ENCODE peak calls at places on chromosomes 13 and 19, in eight cellular contexts. R is spleen; A is colonic mucosa; C is ovary; J is OCI-LY7; X is IMR-90; G is naive thymus-derived CD4-positive, alpha-beta T cell; Y is pancreas. H is an unnamed sample. For H3K36me3, the result is how much of the 10 kb centered on the place peaks cover.

GRCh38 chr19:45424191-45425058 is 708 bp upstream of the ERCC1 start:
- DNase-seq in J (peak), X (peak), A (peak), G (no peak), Y (peak), C (peak), R (peak), H (no peak)

GRCh38 chr13:114237415-114238112 is 2.9 kb downstream of the CDC16 start:
- DNase-seq in X (no peak), J (no peak), C (no peak), R (no peak), G (no peak), A (no peak), Y (no peak), H (no peak)

GRCh38 chr19:21087871-21088270 is 5.9 kb downstream of the ZNF714 start:
- DNase-seq in Y (no peak), A (no peak), R (no peak), G (no peak), J (no peak), X (no peak), C (no peak), H (no peak)

GRCh38 chr13:106496072-106496997 is 39.1 kb downstream of the EFNB2 start:
- DNase-seq in A (no peak), J (no peak), C (no peak), X (no peak), G (no peak), Y (no peak), R (no peak), H (no peak)

GRCh38 chr19:3830841-3831589 is 37.8 kb downstream of the ZFR2 start:
- DNase-seq in G (no peak), Y (no peak), R (no peak), A (no peak), C (no peak), J (no peak), X (no peak), H (no peak)

GRCh38 chr13:78192721-78193120 is 274.1 kb upstream of the EDNRB start:
- DNase-seq in G (no peak), C (no peak), X (peak), J (no peak), A (no peak), Y (no peak), R (no peak), H (no peak)

GRCh38 chr13:63345835-63346234 is 1930.2 kb upstream of the PCDH20 start:
- DNase-seq in X (no peak), C (no peak), J (no peak), Y (no peak), A (no peak), R (no peak), G (no peak), H (no peak)

GRCh38 chr19:6738726-6739389 is 622 bp upstream of the TRIP10 start:
- DNase-seq in G (no peak), A (peak), R (peak), J (peak), Y (peak), X (peak), C (peak), H (peak)

GRCh38 chr19:56092685-56093631 is 28.1 kb downstream of the ZNF787 start:
- DNase-seq in R (no peak), A (peak), X (no peak), Y (no peak), G (no peak), J (no peak), C (no peak), H (no peak)

GRCh38 chr13:80348308-80348707 is 7.4 kb upstream of the SPRY2 start:
- DNase-seq in Y (no peak), G (no peak), X (no peak), C (no peak), A (no peak), R (no peak), J (no peak), H (no peak)

GRCh38 chr19:54560881-54561385 is 12.7 kb upstream of the LILRA2 start:
- DNase-seq in R (no peak), X (no peak), Y (no peak), G (no peak), J (no peak), C (no peak), A (no peak), H (no peak)

GRCh38 chr13:98461525-98462240 is 115.2 kb downstream of the STK24 start:
- DNase-seq in X (no peak), A (no peak), J (no peak), G (no peak), C (no peak), R (no peak), Y (no peak), H (no peak)

GRCh38 chr19:42573642-42574041 is 21.1 kb downstream of the CEACAM8 start:
- DNase-seq in C (no peak), G (no peak), Y (no peak), X (no peak), J (no peak), A (no peak), R (no peak), H (no peak)

GRCh38 chr19:5839312-5840017 is at the start of gene FUT6:
- DNase-seq in X (no peak), J (no peak), R (no peak), C (no peak), A (peak), Y (no peak), G (no peak), H (no peak)

GRCh38 chr13:30666113-30666512 is 48.4 kb downstream of the USPL1 start:
- DNase-seq in R (no peak), X (no peak), Y (no peak), J (no peak), C (no peak), A (no peak), G (no peak), H (no peak)

GRCh38 chr13:37001921-37002250 is 1.3 kb downstream of the EXOSC8 start:
- DNase-seq in A (no peak), G (no peak), J (peak), X (no peak), R (no peak), C (no peak), Y (no peak), H (no peak)

DNA sequence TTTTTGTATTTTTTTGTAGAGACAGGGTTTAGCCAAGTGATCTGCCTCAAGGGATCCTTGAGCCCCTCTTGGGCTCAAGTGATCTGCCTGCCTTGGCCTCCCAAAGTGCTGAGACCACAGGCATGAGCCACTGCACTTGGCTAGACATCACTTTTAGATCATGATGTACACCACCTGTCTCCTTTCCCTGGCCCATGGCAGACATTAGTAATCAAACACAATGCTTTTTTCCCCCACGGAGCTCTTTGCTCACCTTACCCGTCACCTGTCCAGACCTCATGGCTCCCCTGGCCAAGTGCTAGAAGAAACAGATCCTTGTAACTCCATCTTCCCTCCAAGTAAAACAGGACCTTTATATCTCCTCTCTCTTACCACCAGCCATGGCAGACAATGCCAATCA is 18.4 kb downstream of the NUMBL start:
- DNase-seq in J (no peak), X (no peak), R (peak), G (no peak), A (no peak), Y (no peak), C (no peak), H (no peak)
- H3K36me3 ChIP-seq in J (under half), X (half or more), R (half or more), G (under half), A (under half), Y (under half), C (under half), H (under half)

GRCh38 chr19:13143135-13143534 is 7.0 kb downstream of the STX10 start:
- DNase-seq in X (peak), G (no peak), R (no peak), A (no peak), J (no peak), C (no peak), Y (no peak), H (no peak)
- H3K27ac ChIP-seq in X (no peak), G (no peak), R (no peak), A (no peak), J (no peak), C (no peak), Y (no peak), H (no peak)

DNA sequence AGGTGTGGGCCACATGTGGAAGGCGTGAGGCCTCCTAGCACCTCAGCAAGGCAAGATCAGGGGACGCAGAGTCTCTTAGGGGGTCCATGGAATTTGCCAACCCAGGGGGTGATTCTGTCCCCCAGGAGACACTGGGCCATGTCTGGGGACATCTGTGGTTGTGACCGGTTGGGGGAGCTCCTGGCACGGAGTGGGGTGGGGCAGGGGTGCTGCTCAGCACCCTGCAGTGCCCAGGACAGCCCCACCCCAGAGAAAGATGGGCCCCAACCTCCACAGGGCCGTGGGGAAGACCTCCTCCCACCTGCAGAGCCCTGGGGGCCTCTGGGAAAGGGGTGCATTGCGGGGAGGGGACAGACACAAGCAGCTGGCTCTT is 4.0 kb downstream of the MKNK2 start:
- DNase-seq in J (no peak), A (no peak), R (no peak), X (no peak), Y (no peak), C (no peak), G (no peak), H (no peak)
- H3K36me3 ChIP-seq in J (half or more), A (under half), R (half or more), X (under half), Y (under half), C (under half), G (under half), H (under half)

GRCh38 chr13:33017410-33017929 is 1.2 kb downstream of the KL start:
- DNase-seq in X (peak), R (no peak), J (peak), A (peak), Y (no peak), C (no peak), G (peak), H (no peak)

GRCh38 chr13:33015791-33016323 is 366 bp upstream of the KL start:
- DNase-seq in Y (no peak), G (no peak), J (no peak), A (peak), C (peak), R (peak), X (no peak), H (no peak)

GRCh38 chr13:33016414-33017409 is at the start of gene KL:
- DNase-seq in C (peak), Y (no peak), X (no peak), A (peak), R (peak), J (no peak), G (peak), H (no peak)

GRCh38 chr13:33014291-33014690 is 1.9 kb upstream of the KL start:
- DNase-seq in G (no peak), J (no peak), Y (no peak), C (no peak), A (no peak), R (no peak), X (no peak), H (no peak)

GRCh38 chr13:33015275-33015674 is 948 bp upstream of the KL start:
- DNase-seq in X (no peak), J (no peak), C (no peak), R (no peak), A (no peak), G (no peak), Y (no peak), H (no peak)
- H3K27ac ChIP-seq in X (no peak), J (no peak), C (no peak), R (peak), A (no peak), G (no peak), Y (peak), H (peak)

DNA sequence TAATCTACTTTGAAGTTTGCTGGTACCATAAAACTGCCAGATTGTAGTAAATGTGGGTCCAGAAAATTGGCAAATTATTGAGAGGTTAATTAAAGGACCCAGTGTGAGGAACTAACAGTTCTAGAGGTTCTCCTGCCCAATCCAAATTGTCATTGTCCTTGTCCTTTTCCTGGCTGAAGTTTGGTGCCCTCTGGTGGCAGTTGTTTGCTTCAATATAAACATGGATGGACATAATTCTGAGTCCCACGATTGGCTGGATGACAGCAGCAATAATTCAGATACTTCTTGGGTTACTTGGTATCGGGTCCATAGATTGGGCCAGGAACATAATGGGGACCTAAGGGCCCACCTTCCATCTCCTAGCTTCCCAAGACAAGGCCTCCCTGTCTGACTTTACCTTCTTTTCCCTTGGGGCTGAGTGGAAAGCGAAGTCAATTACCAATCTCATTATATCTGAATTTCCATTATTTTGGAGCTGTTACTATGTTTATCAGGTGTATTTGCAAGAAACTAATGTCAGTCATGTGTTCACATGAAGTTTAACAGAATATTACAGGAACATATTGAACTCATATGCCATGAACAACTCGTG is 33.8 kb upstream of the GARRE1 start:
- DNase-seq in R (no peak), J (peak), Y (peak), X (peak), C (no peak), A (peak), G (peak), H (peak)
- H3K36me3 ChIP-seq in R (half or more), J (half or more), Y (under half), X (under half), C (under half), A (under half), G (under half), H (under half)

GRCh38 chr19:57244513-57244912 is 4.1 kb downstream of the ZNF805 start:
- DNase-seq in Y (no peak), X (no peak), A (no peak), R (no peak), C (no peak), J (no peak), G (no peak), H (no peak)
- H3K27ac ChIP-seq in Y (no peak), X (no peak), A (no peak), R (no peak), C (no peak), J (no peak), G (no peak), H (no peak)

GRCh38 chr19:7965259-7965841 is 21.9 kb upstream of the TIMM44 start:
- DNase-seq in A (no peak), R (no peak), J (no peak), G (no peak), X (no peak), Y (no peak), C (no peak), H (no peak)
- H3K36me3 ChIP-seq in A (under half), R (half or more), J (half or more), G (under half), X (half or more), Y (under half), C (under half), H (under half)

H was measured in breast epithelium.